ENCODE peak calls at places on chromosomes 6 and 20, in seven cellular contexts. Y is heart left ventricle, C is upper lobe of right lung, N is GM23338, J is adrenal gland, G is body of pancreas, X is ascending aorta. F is an unnamed sample. For H3K4me1 and H3K36me3, the result is how much of the 10 kb centered on the place peaks cover.

GRCh38 chr6:160858886-160859285 is 132.7 kb upstream of the MAP3K4 start:
- DNase-seq in C (no peak), X (no peak), J (no peak), N (no peak), G (no peak), Y (no peak), F (no peak)

GRCh38 chr6:156057869-156058268 is 602.2 kb upstream of the NOX3 start:
- DNase-seq in C (no peak), G (no peak), J (no peak), X (no peak), N (no peak), Y (no peak), F (no peak)

GRCh38 chr20:63359937-63360849 is 956 bp downstream of the CHRNA4 start:
- DNase-seq in Y (no peak), G (no peak), X (no peak), N (peak), J (no peak), C (no peak), F (no peak)

GRCh38 chr6:132648356-132648755 is 10.6 kb downstream of the TAAR1 start:
- DNase-seq in G (no peak), N (no peak), C (no peak), X (no peak), Y (no peak), J (no peak), F (no peak)

GRCh38 chr6:21381336-21381963 is 212.1 kb upstream of the SOX4 start:
- DNase-seq in J (no peak), X (no peak), N (no peak), G (no peak), C (no peak), Y (no peak), F (no peak)

GRCh38 chr6:4412488-4412887 is 277.1 kb upstream of the ECI2 start:
- DNase-seq in G (no peak), C (no peak), Y (no peak), J (no peak), X (no peak), N (no peak), F (no peak)

GRCh38 chr6:11729083-11729482 is 49.5 kb downstream of the ADTRP start:
- DNase-seq in C (no peak), Y (no peak), N (no peak), J (no peak), X (no peak), G (no peak), F (no peak)

GRCh38 chr6:13163161-13163944 is 165.0 kb downstream of the TBC1D7 start:
- DNase-seq in Y (no peak), C (no peak), N (no peak), G (no peak), J (no peak), X (no peak), F (no peak)

GRCh38 chr6:158161566-158162254 is 6.4 kb downstream of the SERAC1 start:
- DNase-seq in X (no peak), N (peak), J (no peak), C (no peak), G (no peak), Y (no peak), F (peak)

GRCh38 chr6:32212076-32212760 is 11.6 kb downstream of the NOTCH4 start:
- DNase-seq in G (no peak), X (no peak), Y (no peak), J (no peak), N (no peak), C (no peak), F (no peak)

GRCh38 chr6:90383212-90383611 is 86.6 kb upstream of the BACH2 start:
- DNase-seq in G (no peak), J (no peak), Y (no peak), N (no peak), X (no peak), C (no peak), F (no peak)

GRCh38 chr6:37628611-37629320 is 68.9 kb downstream of the MDGA1 start:
- DNase-seq in C (no peak), X (no peak), Y (no peak), N (no peak), J (no peak), G (no peak), F (no peak)

GRCh38 chr20:43023836-43024235 is 165.9 kb downstream of the PTPRT start:
- DNase-seq in Y (no peak), G (no peak), X (no peak), N (no peak), C (no peak), J (no peak), F (no peak)

GRCh38 chr6:98583506-98583905 is 250.9 kb upstream of the POU3F2 start:
- DNase-seq in X (no peak), G (no peak), N (no peak), J (no peak), C (no peak), Y (no peak), F (no peak)

GRCh38 chr20:10312111-10312510 is 93.5 kb downstream of the SNAP25 start:
- DNase-seq in Y (no peak), C (no peak), J (no peak), X (no peak), G (no peak), N (no peak), F (no peak)

GRCh38 chr20:10315138-10315537 is 96.5 kb downstream of the SNAP25 start:
- DNase-seq in Y (no peak), N (no peak), G (no peak), X (no peak), J (no peak), C (no peak), F (no peak)

GRCh38 chr20:10314198-10314597 is 95.6 kb downstream of the SNAP25 start:
- DNase-seq in X (no peak), Y (no peak), G (no peak), C (no peak), N (no peak), J (no peak), F (no peak)

GRCh38 chr20:10313215-10313614 is 94.6 kb downstream of the SNAP25 start:
- DNase-seq in C (no peak), X (no peak), G (no peak), Y (no peak), J (no peak), N (no peak), F (no peak)

DNA sequence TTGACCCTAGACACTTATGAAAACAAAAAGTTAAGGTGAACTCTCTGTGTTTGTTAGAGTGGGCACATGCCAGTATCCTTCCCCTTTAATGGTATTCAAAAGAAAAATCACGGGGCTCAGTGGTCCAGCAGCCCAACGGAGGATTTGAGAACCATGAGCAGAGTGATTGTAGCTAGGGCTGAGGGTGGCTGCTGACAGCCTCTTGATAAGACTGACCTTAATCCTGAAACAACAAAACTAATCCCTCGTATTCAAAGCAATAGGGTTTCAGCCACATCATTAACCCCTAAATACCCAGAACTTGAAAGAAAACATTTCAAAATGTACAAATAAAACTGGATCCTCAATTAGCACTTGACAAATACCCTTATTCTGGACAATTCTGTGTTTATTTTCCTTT is 95.1 kb downstream of the SNAP25 start:
- DNase-seq in J (no peak), G (no peak), X (no peak), C (no peak), N (no peak), Y (no peak), F (no peak)
- H3K4me1 ChIP-seq in J (under half), G (under half), X (under half), C (under half), N (under half), Y (under half), F (under half)

GRCh38 chr20:3040086-3040485 is 3.3 kb upstream of the GNRH2 start:
- DNase-seq in X (no peak), J (no peak), N (no peak), Y (no peak), G (no peak), C (no peak), F (no peak)
- H3K36me3 ChIP-seq in X (under half), J (under half), N (under half), Y (half or more), G (under half), C (half or more), F (under half)

GRCh38 chr20:11540558-11540957 is 377.1 kb upstream of the BTBD3 start:
- DNase-seq in J (no peak), X (no peak), C (no peak), G (no peak), Y (no peak), N (peak), F (no peak)
- H3K4me1 ChIP-seq in J (under half), X (under half), C (under half), G (under half), Y (under half), N (half or more), F (under half)

DNA sequence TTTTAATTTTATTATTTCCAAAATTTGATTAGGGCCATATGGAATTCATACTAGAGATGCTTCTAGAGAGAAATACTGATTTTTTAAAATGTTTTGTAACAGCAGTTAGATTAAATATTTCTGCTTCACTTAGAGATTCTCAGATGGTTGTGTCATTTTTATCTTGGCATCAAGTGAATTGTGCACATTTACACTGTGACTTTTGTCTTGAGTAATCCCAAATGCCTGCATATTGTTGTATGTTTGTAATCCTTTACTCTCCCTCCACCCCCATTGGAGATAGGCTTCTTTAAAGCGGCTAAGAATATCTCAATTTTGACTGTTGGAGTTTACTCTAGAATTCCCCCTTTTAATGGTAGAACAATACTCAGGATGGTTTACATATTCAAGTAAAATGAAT is 19.0 kb downstream of the STX16 start:
- DNase-seq in X (no peak), C (no peak), Y (no peak), G (no peak), N (no peak), J (no peak), F (no peak)
- H3K36me3 ChIP-seq in X (half or more), C (half or more), Y (half or more), G (under half), N (under half), J (under half), F (under half)

GRCh38 chr6:6712979-6713514 is 124.5 kb downstream of the LY86 start:
- DNase-seq in J (no peak), G (peak), X (no peak), C (no peak), N (no peak), Y (no peak), F (no peak)

GRCh38 chr6:6711832-6712231 is 123.3 kb downstream of the LY86 start:
- DNase-seq in N (no peak), Y (no peak), J (no peak), X (no peak), C (no peak), G (peak), F (no peak)

GRCh38 chr6:6707143-6707542 is 118.6 kb downstream of the LY86 start:
- DNase-seq in J (no peak), G (no peak), N (no peak), C (no peak), X (no peak), Y (no peak), F (no peak)

GRCh38 chr6:6712258-6712978 is 123.9 kb downstream of the LY86 start:
- DNase-seq in J (no peak), Y (no peak), C (peak), N (no peak), G (peak), X (no peak), F (peak)

GRCh38 chr6:6709106-6709505 is 120.6 kb downstream of the LY86 start:
- DNase-seq in G (no peak), J (no peak), N (no peak), C (no peak), X (no peak), Y (no peak), F (no peak)
- H3K4me1 ChIP-seq in G (under half), J (under half), N (under half), C (under half), X (under half), Y (under half), F (under half)

DNA sequence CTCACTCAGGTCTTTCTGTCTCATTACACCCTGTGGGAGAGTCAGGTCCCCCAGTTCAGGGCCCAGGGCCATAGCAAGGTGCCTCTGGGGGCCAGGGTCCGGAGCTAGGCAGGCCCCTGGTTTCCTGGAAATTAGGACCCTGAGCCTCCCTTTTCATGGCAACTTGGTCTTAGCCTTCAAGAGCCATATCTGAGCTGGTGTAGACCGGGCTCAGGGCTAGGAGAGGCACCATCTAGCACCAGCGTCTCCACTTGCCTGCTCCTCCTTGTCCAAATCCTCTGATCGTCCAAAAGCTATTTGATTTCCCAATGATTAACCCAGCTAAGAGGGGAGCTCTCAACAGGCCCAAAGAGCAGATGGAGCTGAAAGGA is 5.6 kb downstream of the MDFI start:
- DNase-seq in C (peak), G (no peak), X (no peak), N (no peak), J (no peak), Y (no peak), F (no peak)
- H3K36me3 ChIP-seq in C (under half), G (under half), X (under half), N (under half), J (under half), Y (under half), F (under half)

GRCh38 chr6:162068340-162068739 is 659.2 kb downstream of the PRKN start:
- DNase-seq in X (no peak), N (no peak), C (no peak), G (no peak), Y (no peak), J (no peak), F (no peak)
- H3K4me1 ChIP-seq in X (under half), N (under half), C (under half), G (under half), Y (under half), J (under half), F (under half)

GRCh38 chr20:49119972-49120371 is 68.2 kb downstream of the STAU1 start:
- DNase-seq in N (no peak), Y (no peak), X (no peak), C (no peak), J (no peak), G (no peak), F (no peak)

GRCh38 chr20:49110767-49111694 is 64.9 kb downstream of the CSE1L start:
- DNase-seq in X (no peak), C (no peak), N (no peak), Y (no peak), G (no peak), J (no peak), F (no peak)

GRCh38 chr20:49118307-49118706 is 69.8 kb downstream of the STAU1 start:
- DNase-seq in Y (no peak), N (no peak), G (no peak), X (no peak), J (no peak), C (no peak), F (no peak)

GRCh38 chr20:49112596-49113274 is 66.6 kb downstream of the CSE1L start:
- DNase-seq in N (no peak), Y (no peak), J (no peak), G (no peak), X (no peak), C (no peak), F (no peak)

DNA sequence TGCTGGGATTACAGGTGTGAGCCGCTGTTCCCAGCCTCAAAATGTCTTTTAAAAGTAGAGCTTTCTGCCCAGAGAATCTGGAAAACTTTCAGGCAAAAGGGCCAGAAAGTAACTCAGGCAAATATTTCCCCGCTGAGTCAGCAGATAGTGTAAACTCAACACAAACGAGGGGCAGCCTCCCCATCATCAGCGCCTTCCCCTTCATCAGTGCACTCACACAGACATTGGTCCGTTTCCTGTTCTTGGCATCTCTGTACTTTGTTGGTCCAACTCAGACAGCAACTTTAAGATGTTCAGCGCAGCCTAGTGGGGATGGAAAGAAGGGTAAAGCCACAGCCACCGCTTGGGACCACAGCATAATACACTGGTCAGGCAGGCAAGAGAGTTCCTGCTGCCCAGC is 69.5 kb downstream of the CSE1L start:
- DNase-seq in X (no peak), Y (no peak), C (no peak), G (no peak), J (no peak), N (no peak), F (no peak)
- H3K36me3 ChIP-seq in X (half or more), Y (half or more), C (half or more), G (under half), J (under half), N (half or more), F (under half)

DNA sequence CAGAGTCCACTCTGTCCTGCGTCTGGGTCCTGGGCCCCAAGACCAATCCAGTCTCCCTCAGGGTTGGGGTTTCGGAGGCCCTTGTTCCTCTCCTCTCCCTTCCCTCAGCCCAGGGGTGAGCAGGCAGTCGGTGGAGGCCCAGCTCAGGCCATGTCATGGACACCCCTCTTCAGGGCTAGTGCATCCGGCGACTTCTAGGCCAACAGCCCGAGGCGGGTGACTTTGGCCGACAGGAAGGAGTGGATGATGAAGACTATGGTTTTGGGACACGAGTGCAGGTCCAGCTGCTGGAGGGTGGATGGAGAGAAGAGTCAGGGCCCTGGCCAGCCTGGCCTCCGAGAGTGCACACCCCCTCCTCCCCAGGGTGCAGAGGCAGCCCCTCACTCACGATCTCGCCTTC is 7.0 kb upstream of the CDK5RAP1 start:
- DNase-seq in G (no peak), J (no peak), Y (no peak), C (no peak), X (no peak), N (no peak), F (no peak)
- H3K4me1 ChIP-seq in G (under half), J (under half), Y (under half), C (under half), X (under half), N (under half), F (under half)

DNA sequence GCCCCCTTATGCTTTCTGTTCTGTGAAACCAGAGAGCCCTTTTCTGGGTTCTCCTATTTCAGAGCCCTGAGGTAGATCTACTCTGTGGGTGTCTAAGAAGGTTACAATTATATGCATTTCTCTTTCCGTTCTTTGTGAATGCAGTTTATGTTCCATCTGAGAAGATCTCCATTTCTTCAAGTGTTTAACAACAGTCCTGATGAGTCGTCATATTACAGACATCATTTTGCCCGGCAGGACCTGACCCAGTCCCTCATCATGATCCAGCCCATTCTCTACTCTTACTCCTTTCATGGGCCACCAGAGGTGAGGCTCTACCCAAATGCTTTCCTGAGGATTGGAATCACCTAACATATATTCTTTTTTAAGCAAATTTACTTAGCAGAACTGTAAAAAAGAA is 18.8 kb upstream of the SMIM26 start:
- DNase-seq in X (no peak), Y (no peak), J (no peak), G (no peak), C (no peak), N (no peak), F (no peak)
- H3K36me3 ChIP-seq in X (half or more), Y (half or more), J (under half), G (under half), C (half or more), N (under half), F (under half)